ENCODE peak calls at places on chromosomes 12 and 14, in five cellular contexts. One of them, this sample, is unnamed.

GRCh38 chr12:16324300-16324699 is 23.1 kb upstream of the MGST1 start:
- DNase-seq in GM23248: no peak
- DNase-seq in HCT116: no peak
- DNase-seq in mesenchymal stem cell: no peak
- DNase-seq in OCI-LY7: no peak
- DNase-seq in this sample: no peak

GRCh38 chr14:37122919-37123639 is 49.3 kb downstream of the SLC25A21 start:
- DNase-seq in GM23248: peak; percentile 58
- DNase-seq in HCT116: no peak
- DNase-seq in mesenchymal stem cell: no peak
- DNase-seq in OCI-LY7: no peak
- DNase-seq in this sample: no peak

GRCh38 chr12:93502802-93503623 is 35.7 kb downstream of the MRPL42 start:
- DNase-seq in mesenchymal stem cell: peak; percentile 54
- DNase-seq in GM23248: peak; percentile 64
- DNase-seq in OCI-LY7: peak; percentile 53
- DNase-seq in HCT116: peak; percentile 21
- DNase-seq in this sample: peak; percentile 21

GRCh38 chr14:105863296-105864108 is 337.1 kb downstream of the TMEM121 start:
- DNase-seq in mesenchymal stem cell: no peak
- DNase-seq in GM23248: no peak
- DNase-seq in HCT116: no peak
- DNase-seq in OCI-LY7: peak; percentile 48
- DNase-seq in this sample: no peak

GRCh38 chr14:104297721-104298401 is 159.5 kb downstream of the KIF26A start:
- DNase-seq in mesenchymal stem cell: no peak
- DNase-seq in GM23248: no peak
- DNase-seq in OCI-LY7: no peak
- DNase-seq in HCT116: no peak
- DNase-seq in this sample: no peak

GRCh38 chr12:79522237-79522636 is 168.5 kb downstream of the PAWR start:
- DNase-seq in HCT116: no peak
- DNase-seq in OCI-LY7: no peak
- DNase-seq in GM23248: no peak
- DNase-seq in mesenchymal stem cell: no peak
- DNase-seq in this sample: no peak

GRCh38 chr12:11513288-11513687 is 117.9 kb upstream of the PRB2 start:
- DNase-seq in mesenchymal stem cell: no peak
- DNase-seq in HCT116: peak; percentile 23
- DNase-seq in OCI-LY7: peak; percentile 28
- DNase-seq in GM23248: peak; percentile 35
- DNase-seq in this sample: no peak

GRCh38 chr14:97446087-97446486 is 648.9 kb downstream of the VRK1 start:
- DNase-seq in mesenchymal stem cell: no peak
- DNase-seq in HCT116: no peak
- DNase-seq in GM23248: no peak
- DNase-seq in OCI-LY7: no peak
- DNase-seq in this sample: no peak

GRCh38 chr14:92599786-92600185 is 86.2 kb downstream of the RIN3 start:
- DNase-seq in HCT116: no peak
- DNase-seq in OCI-LY7: no peak
- DNase-seq in GM23248: peak; percentile 39
- DNase-seq in mesenchymal stem cell: peak; percentile 70
- DNase-seq in this sample: no peak

GRCh38 chr14:22748691-22749090 is 17.8 kb upstream of the OXA1L start:
- DNase-seq in HCT116: no peak
- DNase-seq in mesenchymal stem cell: no peak
- DNase-seq in GM23248: no peak
- DNase-seq in OCI-LY7: peak; percentile 67
- DNase-seq in this sample: no peak

GRCh38 chr14:99676657-99677056 is 7.4 kb upstream of the CYP46A1 start:
- DNase-seq in GM23248: no peak
- DNase-seq in HCT116: no peak
- DNase-seq in mesenchymal stem cell: no peak
- DNase-seq in OCI-LY7: no peak
- DNase-seq in this sample: no peak

GRCh38 chr14:106803379-106803778 is 1277.0 kb downstream of the TMEM121 start:
- DNase-seq in GM23248: no peak
- DNase-seq in mesenchymal stem cell: no peak
- DNase-seq in HCT116: no peak
- DNase-seq in OCI-LY7: no peak
- DNase-seq in this sample: no peak

GRCh38 chr14:99257122-99257672 is 14.8 kb downstream of the BCL11B start:
- DNase-seq in GM23248: no peak
- DNase-seq in mesenchymal stem cell: no peak
- DNase-seq in OCI-LY7: no peak
- DNase-seq in HCT116: no peak
- DNase-seq in this sample: no peak

GRCh38 chr12:7832059-7832696 is 40.5 kb downstream of the SLC2A14 start:
- DNase-seq in GM23248: peak; percentile 82
- DNase-seq in mesenchymal stem cell: peak; percentile 70
- DNase-seq in HCT116: peak; percentile 32
- DNase-seq in OCI-LY7: peak; percentile 66
- DNase-seq in this sample: peak; percentile 17

GRCh38 chr14:50804181-50804721 is 26.7 kb downstream of the NIN start:
- DNase-seq in HCT116: no peak
- DNase-seq in OCI-LY7: no peak
- DNase-seq in mesenchymal stem cell: peak; percentile 55
- DNase-seq in GM23248: peak; percentile 79
- DNase-seq in this sample: no peak

GRCh38 chr14:20627337-20628032 is 14.0 kb downstream of the OR6S1 start:
- DNase-seq in HCT116: no peak
- DNase-seq in GM23248: peak; percentile 32
- DNase-seq in mesenchymal stem cell: no peak
- DNase-seq in OCI-LY7: no peak
- DNase-seq in this sample: no peak
- H3K4me2 ChIP-seq in HCT116: no peak overlapping the region
- H3K4me2 ChIP-seq in GM23248: no peak overlapping the region
- H3K4me2 ChIP-seq in mesenchymal stem cell: no peak overlapping the region
- H3K4me2 ChIP-seq in OCI-LY7: no peak overlapping the region
- H3K4me2 ChIP-seq in this sample: no peak overlapping the region

GRCh38 chr14:68796418-68797101 is 3.7 kb upstream of the ZFP36L1 start:
- DNase-seq in GM23248: peak; percentile 31
- DNase-seq in OCI-LY7: no peak
- DNase-seq in mesenchymal stem cell: peak; percentile 71
- DNase-seq in HCT116: no peak
- DNase-seq in this sample: no peak

GRCh38 chr14:68801631-68802030 is 8.8 kb upstream of the ZFP36L1 start:
- DNase-seq in GM23248: no peak
- DNase-seq in OCI-LY7: no peak
- DNase-seq in mesenchymal stem cell: no peak
- DNase-seq in HCT116: no peak
- DNase-seq in this sample: no peak

GRCh38 chr14:68797180-68797670 is 4.4 kb upstream of the ZFP36L1 start:
- DNase-seq in OCI-LY7: no peak
- DNase-seq in mesenchymal stem cell: no peak
- DNase-seq in HCT116: no peak
- DNase-seq in GM23248: no peak
- DNase-seq in this sample: no peak

GRCh38 chr14:68798621-68799020 is 5.8 kb upstream of the ZFP36L1 start:
- DNase-seq in HCT116: no peak
- DNase-seq in GM23248: no peak
- DNase-seq in mesenchymal stem cell: no peak
- DNase-seq in OCI-LY7: no peak
- DNase-seq in this sample: no peak

GRCh38 chr14:68800361-68800760 is 7.5 kb upstream of the ZFP36L1 start:
- DNase-seq in GM23248: peak; percentile 36
- DNase-seq in mesenchymal stem cell: peak; percentile 54
- DNase-seq in HCT116: no peak
- DNase-seq in OCI-LY7: no peak
- DNase-seq in this sample: no peak
- H3K4me2 ChIP-seq in GM23248: peak overlapping the region; percentile 5
- H3K4me2 ChIP-seq in mesenchymal stem cell: no peak overlapping the region
- H3K4me2 ChIP-seq in HCT116: no peak overlapping the region
- H3K4me2 ChIP-seq in OCI-LY7: peak overlapping the region; percentile 10
- H3K4me2 ChIP-seq in this sample: no peak overlapping the region

DNA sequence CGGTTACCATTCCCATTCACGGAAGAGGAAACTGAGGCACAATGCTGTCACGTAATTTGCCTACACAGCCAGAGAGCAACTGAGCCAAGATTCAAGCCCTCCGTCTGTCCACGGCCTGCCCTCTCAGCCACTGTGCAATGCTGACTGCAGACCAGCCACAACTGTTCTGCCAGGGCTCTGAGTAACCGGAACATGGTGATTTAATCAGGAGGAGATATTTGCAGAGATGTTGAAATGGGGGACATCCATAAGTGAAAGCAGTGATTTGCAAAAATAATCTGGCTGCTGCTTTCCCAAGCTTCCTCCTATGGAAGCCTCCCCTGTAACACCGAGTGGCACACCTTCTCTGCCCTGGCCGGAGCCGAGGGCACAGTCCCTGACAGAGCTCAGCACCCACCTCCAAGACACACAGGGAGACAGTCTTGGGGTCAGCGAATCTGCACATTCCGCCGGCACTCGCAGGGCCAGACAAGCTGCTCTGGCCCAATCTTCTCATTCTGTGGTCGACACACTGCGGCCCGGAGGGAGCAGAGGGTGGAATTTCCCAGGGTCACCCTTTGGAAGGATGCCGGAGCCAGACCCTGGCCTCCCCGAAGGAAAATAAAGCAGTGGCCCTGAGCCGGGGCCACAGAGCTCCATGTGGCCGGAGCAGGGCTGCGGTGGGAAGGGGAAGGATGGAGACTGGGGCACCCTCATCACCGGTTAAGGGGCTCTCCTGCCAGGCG is 158.2 kb upstream of the DIO3 start:
- DNase-seq in GM23248: peak; percentile 63
- DNase-seq in mesenchymal stem cell: no peak
- DNase-seq in HCT116: no peak
- DNase-seq in OCI-LY7: no peak
- DNase-seq in this sample: no peak
- H3K4me2 ChIP-seq in GM23248: no peak overlapping the region
- H3K4me2 ChIP-seq in mesenchymal stem cell: no peak overlapping the region
- H3K4me2 ChIP-seq in HCT116: no peak overlapping the region
- H3K4me2 ChIP-seq in OCI-LY7: peak overlapping the region; percentile 27
- H3K4me2 ChIP-seq in this sample: no peak overlapping the region

GRCh38 chr12:105330938-105331804 is 680 bp downstream of the C12orf75 start:
- DNase-seq in HCT116: no peak
- DNase-seq in GM23248: peak; percentile 78
- DNase-seq in OCI-LY7: peak; percentile 56
- DNase-seq in mesenchymal stem cell: peak; percentile 39
- DNase-seq in this sample: no peak

GRCh38 chr12:105331805-105332251 is 1.3 kb downstream of the C12orf75 start:
- DNase-seq in HCT116: no peak
- DNase-seq in OCI-LY7: peak; percentile 67
- DNase-seq in mesenchymal stem cell: no peak
- DNase-seq in GM23248: peak; percentile 45
- DNase-seq in this sample: no peak

GRCh38 chr12:105334568-105334967 is 4.1 kb downstream of the C12orf75 start:
- DNase-seq in GM23248: peak; percentile 84
- DNase-seq in HCT116: no peak
- DNase-seq in OCI-LY7: no peak
- DNase-seq in mesenchymal stem cell: peak; percentile 60
- DNase-seq in this sample: no peak

GRCh38 chr12:105334001-105334400 is 3.5 kb downstream of the C12orf75 start:
- DNase-seq in mesenchymal stem cell: peak; percentile 86
- DNase-seq in OCI-LY7: no peak
- DNase-seq in HCT116: no peak
- DNase-seq in GM23248: peak; percentile 67
- DNase-seq in this sample: no peak

DNA sequence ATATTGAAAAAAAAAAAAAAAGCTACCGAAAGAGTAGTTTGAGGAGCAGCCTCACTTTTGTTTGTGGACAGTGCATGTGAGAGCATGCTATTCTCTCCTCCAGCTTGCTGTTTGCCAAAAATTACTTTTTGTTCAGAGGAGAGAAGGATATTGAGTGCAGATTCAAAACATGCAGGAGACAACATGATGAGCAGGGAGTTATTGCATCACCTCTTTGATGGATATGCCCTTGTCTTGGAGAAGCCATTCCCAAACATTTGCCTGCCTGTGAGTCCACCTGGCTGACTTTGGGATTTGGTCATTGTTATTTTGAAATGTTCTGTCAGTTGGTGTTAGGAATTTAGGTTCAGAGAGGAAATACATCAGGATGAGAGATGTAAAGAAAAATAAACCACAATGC is 2.4 kb downstream of the C12orf75 start:
- DNase-seq in mesenchymal stem cell: no peak
- DNase-seq in OCI-LY7: no peak
- DNase-seq in GM23248: peak; percentile 16
- DNase-seq in HCT116: no peak
- DNase-seq in this sample: no peak
- H3K4me2 ChIP-seq in mesenchymal stem cell: no peak overlapping the region
- H3K4me2 ChIP-seq in OCI-LY7: peak overlapping the region; percentile 87
- H3K4me2 ChIP-seq in GM23248: peak overlapping the region; percentile 95
- H3K4me2 ChIP-seq in HCT116: no peak overlapping the region
- H3K4me2 ChIP-seq in this sample: no peak overlapping the region

GRCh38 chr12:12947902-12948301 is 4.1 kb downstream of the GPRC5D start:
- DNase-seq in GM23248: peak; percentile 40
- DNase-seq in OCI-LY7: no peak
- DNase-seq in mesenchymal stem cell: no peak
- DNase-seq in HCT116: no peak
- DNase-seq in this sample: no peak

GRCh38 chr12:12951504-12951903 is 466 bp downstream of the GPRC5D start:
- DNase-seq in OCI-LY7: no peak
- DNase-seq in GM23248: no peak
- DNase-seq in HCT116: no peak
- DNase-seq in mesenchymal stem cell: no peak
- DNase-seq in this sample: no peak

GRCh38 chr12:12943589-12944260 is 8.2 kb downstream of the GPRC5D start:
- DNase-seq in HCT116: no peak
- DNase-seq in mesenchymal stem cell: no peak
- DNase-seq in OCI-LY7: no peak
- DNase-seq in GM23248: peak; percentile 88
- DNase-seq in this sample: no peak

GRCh38 chr12:12945591-12945990 is 6.4 kb downstream of the GPRC5D start:
- DNase-seq in HCT116: no peak
- DNase-seq in GM23248: no peak
- DNase-seq in mesenchymal stem cell: no peak
- DNase-seq in OCI-LY7: no peak
- DNase-seq in this sample: no peak

DNA sequence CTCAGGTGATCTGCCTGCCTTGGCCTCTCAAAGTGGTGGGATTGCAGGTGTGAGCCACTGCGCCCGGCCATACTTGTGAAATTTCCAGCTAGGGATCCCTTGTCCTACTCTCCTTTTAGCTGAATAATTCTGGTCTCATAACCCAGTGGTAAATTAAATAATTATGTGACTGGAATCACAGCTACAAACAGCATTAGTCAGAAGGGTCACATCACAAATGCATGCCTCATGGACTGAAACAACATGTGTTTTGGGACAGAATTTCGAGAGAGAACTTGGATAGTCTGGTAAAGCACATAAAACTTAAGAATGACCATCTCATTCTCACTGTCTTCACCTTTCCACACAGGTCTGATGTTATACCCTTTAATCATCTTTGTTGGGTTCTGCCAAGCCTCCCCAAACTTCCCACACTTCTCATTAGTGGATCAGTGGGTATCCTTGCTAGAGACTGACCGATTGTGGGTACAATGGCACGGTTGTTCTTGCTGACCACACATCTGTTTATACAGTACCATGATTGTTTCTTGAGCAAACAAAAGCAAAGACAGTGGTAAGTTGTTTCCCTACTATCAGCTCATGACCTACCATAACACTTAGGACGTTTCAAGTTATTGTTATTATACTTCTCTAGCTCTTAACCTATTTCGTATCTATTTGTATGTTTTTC is 5.1 kb downstream of the GPRC5D start:
- DNase-seq in HCT116: no peak
- DNase-seq in OCI-LY7: no peak
- DNase-seq in GM23248: peak; percentile 80
- DNase-seq in mesenchymal stem cell: no peak
- DNase-seq in this sample: no peak
- H3K4me2 ChIP-seq in HCT116: no peak overlapping the region
- H3K4me2 ChIP-seq in OCI-LY7: no peak overlapping the region
- H3K4me2 ChIP-seq in GM23248: no peak overlapping the region
- H3K4me2 ChIP-seq in mesenchymal stem cell: no peak overlapping the region
- H3K4me2 ChIP-seq in this sample: no peak overlapping the region